ENCODE peak calls at places on chromosomes 4 and X, in nine cellular contexts. E is HT1080; A is AG08395; G is left cardiac atrium; L is T-helper 17 cell; U is activated naive CD4-positive, alpha-beta T cell treated with anti-CD3 and anti-CD28 coated beads for 36 hours; Z is NCI-H187; Q is left lobe of liver; S is activated CD4-positive, alpha-beta T cell treated with anti-CD3 and anti-CD28 coated beads for 1 hour. W is an unnamed sample.

GRCh38 chrX:125306335-125306866 is 13.3 kb upstream of the TEX13C start:
- DNase-seq in E (no peak), A (no peak), G (no peak), L (no peak), U (no peak), Z (no peak), Q (no peak), S (no peak), W (no peak)

GRCh38 chrX:134512566-134512965 is 52.6 kb downstream of the HPRT1 start:
- DNase-seq in E (peak; percentile 83), A (peak; percentile 74), G (no peak), L (no peak), U (no peak), Z (no peak), Q (no peak), S (no peak), W (peak; percentile 2)

GRCh38 chr4:22764183-22764582 is 71.4 kb downstream of the GBA3 start:
- DNase-seq in E (no peak), A (no peak), G (no peak), L (no peak), U (no peak), Z (no peak), Q (no peak), S (no peak), W (no peak)

GRCh38 chr4:25271866-25272265 is 38.0 kb downstream of the PI4K2B start:
- DNase-seq in E (no peak), A (no peak), G (no peak), L (no peak), U (no peak), Z (no peak), Q (no peak), S (no peak), W (no peak)

GRCh38 chr4:47907247-47907646 is 7.1 kb downstream of the NFXL1 start:
- DNase-seq in E (no peak), A (no peak), G (no peak), L (no peak), U (no peak), Z (no peak), Q (no peak), S (no peak), W (no peak)

GRCh38 chr4:9940041-9940440 is 81.3 kb downstream of the SLC2A9 start:
- DNase-seq in E (no peak), A (no peak), G (no peak), L (no peak), U (no peak), Z (no peak), Q (no peak), S (no peak), W (no peak)

GRCh38 chrX:18951032-18951431 is 32.9 kb downstream of the PHKA2 start:
- DNase-seq in E (no peak), A (no peak), G (no peak), L (no peak), U (no peak), Z (no peak), Q (no peak), S (no peak), W (no peak)

GRCh38 chrX:2401201-2401589 is 99.6 kb downstream of the DHRSX start:
- DNase-seq in E (no peak), A (peak; percentile 20), G (no peak), L (no peak), U (no peak), Z (no peak), Q (no peak), S (no peak), W (no peak)

GRCh38 chrX:40083120-40083978 is 14.4 kb downstream of the BCOR start:
- DNase-seq in E (no peak), A (no peak), G (no peak), L (no peak), U (no peak), Z (no peak), Q (peak; percentile 63), S (no peak), W (no peak)

GRCh38 chr4:48223633-48224295 is 45.9 kb downstream of the TEC start:
- DNase-seq in E (peak; percentile 83), A (no peak), G (no peak), L (no peak), U (no peak), Z (no peak), Q (no peak), S (no peak), W (peak; percentile 31)

GRCh38 chr4:148044889-148045352 is 313.0 kb downstream of the ARHGAP10 start:
- DNase-seq in E (no peak), A (no peak), G (no peak), L (no peak), U (no peak), Z (no peak), Q (no peak), S (no peak), W (no peak)

GRCh38 chr4:142282870-142283431 is 563.1 kb downstream of the INPP4B start:
- DNase-seq in E (no peak), A (no peak), G (no peak), L (no peak), U (peak; percentile 60), Z (no peak), Q (no peak), S (no peak), W (no peak)

GRCh38 chrX:151985955-151986354 is 11.5 kb upstream of the GABRE start:
- DNase-seq in E (peak; percentile 42), A (peak; percentile 65), G (peak; percentile 24), L (no peak), U (no peak), Z (no peak), Q (no peak), S (no peak), W (peak; percentile 40)

GRCh38 chrX:16712116-16712824 is at the start of gene CTPS2:
- DNase-seq in E (peak; percentile 45), A (peak; percentile 85), G (peak; percentile 66), L (peak; percentile 25), U (peak; percentile 63), Z (peak; percentile 26), Q (peak; percentile 74), S (peak; percentile 11), W (peak; percentile 46)

GRCh38 chr4:146521543-146522097 is at the start of gene SLC10A7:
- DNase-seq in E (peak; percentile 78), A (peak; percentile 81), G (peak; percentile 81), L (peak; percentile 51), U (peak; percentile 78), Z (peak; percentile 59), Q (peak; percentile 79), S (peak; percentile 47), W (peak; percentile 78)

GRCh38 chr4:105306158-105306781 is 159.6 kb downstream of the TET2 start:
- DNase-seq in E (peak; percentile 8), A (no peak), G (no peak), L (no peak), U (peak; percentile 84), Z (no peak), Q (no peak), S (no peak), W (no peak)

GRCh38 chr4:98838977-98839618 is 89.8 kb downstream of the EIF4E start:
- DNase-seq in E (peak; percentile 50), A (peak; percentile 23), G (no peak), L (no peak), U (no peak), Z (no peak), Q (no peak), S (no peak), W (no peak)

GRCh38 chr4:70943115-70943514 is 40.9 kb downstream of the MOB1B start:
- DNase-seq in E (no peak), A (no peak), G (no peak), L (no peak), U (no peak), Z (no peak), Q (no peak), S (no peak), W (no peak)

GRCh38 chr4:15382669-15383273 is 45.1 kb upstream of the C1QTNF7 start:
- DNase-seq in E (no peak), A (no peak), G (no peak), L (no peak), U (no peak), Z (no peak), Q (no peak), S (no peak), W (no peak)

GRCh38 chr4:139242511-139243051 is 37.4 kb downstream of the MGARP start:
- DNase-seq in E (peak; percentile 82), A (peak; percentile 31), G (no peak), L (no peak), U (no peak), Z (no peak), Q (no peak), S (no peak), W (peak; percentile 25)

GRCh38 chr4:138542191-138542771 is 300.1 kb upstream of the SLC7A11 start:
- DNase-seq in E (peak; percentile 77), A (no peak), G (no peak), L (no peak), U (no peak), Z (no peak), Q (no peak), S (no peak), W (no peak)

GRCh38 chr4:183876268-183876934 is 28.7 kb upstream of the STOX2 start:
- DNase-seq in E (peak; percentile 72), A (no peak), G (peak; percentile 89), L (no peak), U (no peak), Z (no peak), Q (peak; percentile 72), S (no peak), W (peak; percentile 51)

GRCh38 chr4:7021930-7022658 is 21.1 kb upstream of the TADA2B start:
- DNase-seq in E (peak; percentile 82), A (peak; percentile 93), G (no peak), L (no peak), U (no peak), Z (no peak), Q (no peak), S (no peak), W (peak; percentile 18)

GRCh38 chr4:98642991-98643426 is 15.4 kb downstream of the TSPAN5 start:
- DNase-seq in E (peak; percentile 88), A (no peak), G (no peak), L (no peak), U (peak; percentile 28), Z (no peak), Q (no peak), S (no peak), W (peak; percentile 60)

GRCh38 chr4:26985836-26986235 is 125.2 kb downstream of the STIM2 start:
- DNase-seq in E (no peak), A (no peak), G (no peak), L (no peak), U (peak; percentile 56), Z (no peak), Q (no peak), S (no peak), W (no peak)

GRCh38 chr4:10461091-10461849 is 4.0 kb upstream of the ZNF518B start:
- DNase-seq in E (peak; percentile 7), A (peak; percentile 69), G (peak; percentile 68), L (peak; percentile 69), U (peak; percentile 65), Z (no peak), Q (peak; percentile 53), S (peak; percentile 62), W (peak; percentile 56)

GRCh38 chrX:15530318-15530717 is 29.7 kb downstream of the BMX start:
- DNase-seq in E (no peak), A (no peak), G (no peak), L (no peak), U (no peak), Z (no peak), Q (no peak), S (no peak), W (no peak)

GRCh38 chr4:16439003-16439402 is 212.7 kb upstream of the TAPT1 start:
- DNase-seq in E (no peak), A (peak; percentile 20), G (no peak), L (no peak), U (no peak), Z (no peak), Q (no peak), S (no peak), W (no peak)

GRCh38 chrX:40066700-40067099 is 31.1 kb downstream of the BCOR start:
- DNase-seq in E (no peak), A (no peak), G (no peak), L (no peak), U (no peak), Z (no peak), Q (no peak), S (no peak), W (no peak)

GRCh38 chr4:153227501-153227900 is 23.3 kb downstream of the TRIM2 start:
- DNase-seq in E (no peak), A (no peak), G (no peak), L (no peak), U (no peak), Z (no peak), Q (no peak), S (no peak), W (no peak)

GRCh38 chrX:17377795-17378194 is 2.8 kb downstream of the NHS start:
- DNase-seq in E (peak; percentile 4), A (no peak), G (no peak), L (no peak), U (peak; percentile 71), Z (no peak), Q (no peak), S (no peak), W (no peak)